ENCODE peak calls at places on chromosomes 5 and 9, in nine cellular contexts. One of them, this sample, is unnamed.

GRCh38 chr5:5221731-5222130 is 81.6 kb downstream of the ADAMTS16 start:
- DNase-seq in stimulated activated CD4-positive, alpha-beta T cell treated with anti-CD3 and anti-CD28 coated beads, Interleukin-1b, Interleukin-23, amount 100 ng/mL, for 24 hours: no peak
- DNase-seq in transverse colon: no peak
- DNase-seq in astrocyte of the cerebellum: no peak
- DNase-seq in iPS-NIHi11: no peak
- DNase-seq in posterior cingulate gyrus: no peak
- DNase-seq in osteoblast: no peak
- DNase-seq in GM12892: no peak
- DNase-seq in spleen: no peak
- DNase-seq in this sample: no peak

GRCh38 chr9:69546265-69546664 is 125.9 kb downstream of the APBA1 start:
- DNase-seq in osteoblast: no peak
- DNase-seq in posterior cingulate gyrus: no peak
- DNase-seq in stimulated activated CD4-positive, alpha-beta T cell treated with anti-CD3 and anti-CD28 coated beads, Interleukin-1b, Interleukin-23, amount 100 ng/mL, for 24 hours: no peak
- DNase-seq in GM12892: no peak
- DNase-seq in transverse colon: peak; percentile 22
- DNase-seq in iPS-NIHi11: peak; percentile 71
- DNase-seq in spleen: no peak
- DNase-seq in astrocyte of the cerebellum: no peak
- DNase-seq in this sample: no peak

GRCh38 chr9:81424431-81424830 is 264.9 kb downstream of the TLE1 start:
- DNase-seq in spleen: no peak
- DNase-seq in transverse colon: no peak
- DNase-seq in astrocyte of the cerebellum: no peak
- DNase-seq in stimulated activated CD4-positive, alpha-beta T cell treated with anti-CD3 and anti-CD28 coated beads, Interleukin-1b, Interleukin-23, amount 100 ng/mL, for 24 hours: no peak
- DNase-seq in posterior cingulate gyrus: no peak
- DNase-seq in osteoblast: peak; percentile 1
- DNase-seq in GM12892: no peak
- DNase-seq in iPS-NIHi11: no peak
- DNase-seq in this sample: no peak

GRCh38 chr5:32342656-32343055 is 29.9 kb upstream of the MTMR12 start:
- DNase-seq in GM12892: no peak
- DNase-seq in transverse colon: no peak
- DNase-seq in spleen: no peak
- DNase-seq in posterior cingulate gyrus: no peak
- DNase-seq in iPS-NIHi11: no peak
- DNase-seq in osteoblast: no peak
- DNase-seq in astrocyte of the cerebellum: no peak
- DNase-seq in stimulated activated CD4-positive, alpha-beta T cell treated with anti-CD3 and anti-CD28 coated beads, Interleukin-1b, Interleukin-23, amount 100 ng/mL, for 24 hours: no peak
- DNase-seq in this sample: no peak

GRCh38 chr5:59197911-59198310 is 615.0 kb downstream of the RAB3C start:
- DNase-seq in GM12892: no peak
- DNase-seq in iPS-NIHi11: no peak
- DNase-seq in astrocyte of the cerebellum: no peak
- DNase-seq in stimulated activated CD4-positive, alpha-beta T cell treated with anti-CD3 and anti-CD28 coated beads, Interleukin-1b, Interleukin-23, amount 100 ng/mL, for 24 hours: no peak
- DNase-seq in spleen: no peak
- DNase-seq in osteoblast: no peak
- DNase-seq in transverse colon: no peak
- DNase-seq in posterior cingulate gyrus: no peak
- DNase-seq in this sample: no peak

GRCh38 chr5:158463971-158464370 is 605.0 kb upstream of the CLINT1 start:
- DNase-seq in posterior cingulate gyrus: no peak
- DNase-seq in GM12892: no peak
- DNase-seq in osteoblast: no peak
- DNase-seq in astrocyte of the cerebellum: no peak
- DNase-seq in iPS-NIHi11: no peak
- DNase-seq in transverse colon: peak; percentile 29
- DNase-seq in stimulated activated CD4-positive, alpha-beta T cell treated with anti-CD3 and anti-CD28 coated beads, Interleukin-1b, Interleukin-23, amount 100 ng/mL, for 24 hours: no peak
- DNase-seq in spleen: no peak
- DNase-seq in this sample: no peak

GRCh38 chr9:127470662-127471061 is 19.4 kb downstream of the LRSAM1 start:
- DNase-seq in GM12892: no peak
- DNase-seq in iPS-NIHi11: no peak
- DNase-seq in astrocyte of the cerebellum: no peak
- DNase-seq in transverse colon: no peak
- DNase-seq in posterior cingulate gyrus: no peak
- DNase-seq in osteoblast: no peak
- DNase-seq in spleen: no peak
- DNase-seq in stimulated activated CD4-positive, alpha-beta T cell treated with anti-CD3 and anti-CD28 coated beads, Interleukin-1b, Interleukin-23, amount 100 ng/mL, for 24 hours: no peak
- DNase-seq in this sample: no peak

GRCh38 chr9:82148849-82149544 is 160.4 kb downstream of the SPATA31D1 start:
- DNase-seq in GM12892: no peak
- DNase-seq in osteoblast: no peak
- DNase-seq in astrocyte of the cerebellum: no peak
- DNase-seq in spleen: no peak
- DNase-seq in stimulated activated CD4-positive, alpha-beta T cell treated with anti-CD3 and anti-CD28 coated beads, Interleukin-1b, Interleukin-23, amount 100 ng/mL, for 24 hours: no peak
- DNase-seq in iPS-NIHi11: no peak
- DNase-seq in posterior cingulate gyrus: no peak
- DNase-seq in transverse colon: no peak
- DNase-seq in this sample: no peak

GRCh38 chr5:55063899-55064298 is 38.5 kb upstream of the GZMA start:
- DNase-seq in posterior cingulate gyrus: no peak
- DNase-seq in osteoblast: peak; percentile 62
- DNase-seq in stimulated activated CD4-positive, alpha-beta T cell treated with anti-CD3 and anti-CD28 coated beads, Interleukin-1b, Interleukin-23, amount 100 ng/mL, for 24 hours: no peak
- DNase-seq in spleen: no peak
- DNase-seq in transverse colon: no peak
- DNase-seq in GM12892: no peak
- DNase-seq in iPS-NIHi11: no peak
- DNase-seq in astrocyte of the cerebellum: no peak
- DNase-seq in this sample: no peak

GRCh38 chr9:9142001-9142400 is 1342.4 kb upstream of the DMAC1 start:
- DNase-seq in stimulated activated CD4-positive, alpha-beta T cell treated with anti-CD3 and anti-CD28 coated beads, Interleukin-1b, Interleukin-23, amount 100 ng/mL, for 24 hours: no peak
- DNase-seq in iPS-NIHi11: no peak
- DNase-seq in astrocyte of the cerebellum: no peak
- DNase-seq in posterior cingulate gyrus: no peak
- DNase-seq in transverse colon: no peak
- DNase-seq in osteoblast: peak; percentile 9
- DNase-seq in GM12892: no peak
- DNase-seq in spleen: no peak
- DNase-seq in this sample: no peak

GRCh38 chr5:91293131-91293530 is 90.0 kb downstream of the ARRDC3 start:
- DNase-seq in astrocyte of the cerebellum: peak; percentile 81
- DNase-seq in osteoblast: no peak
- DNase-seq in spleen: no peak
- DNase-seq in transverse colon: no peak
- DNase-seq in posterior cingulate gyrus: no peak
- DNase-seq in iPS-NIHi11: peak; percentile 67
- DNase-seq in stimulated activated CD4-positive, alpha-beta T cell treated with anti-CD3 and anti-CD28 coated beads, Interleukin-1b, Interleukin-23, amount 100 ng/mL, for 24 hours: no peak
- DNase-seq in GM12892: no peak
- DNase-seq in this sample: no peak

GRCh38 chr5:80955082-80955481 is 5.1 kb upstream of the RASGRF2 start:
- DNase-seq in posterior cingulate gyrus: no peak
- DNase-seq in spleen: no peak
- DNase-seq in stimulated activated CD4-positive, alpha-beta T cell treated with anti-CD3 and anti-CD28 coated beads, Interleukin-1b, Interleukin-23, amount 100 ng/mL, for 24 hours: no peak
- DNase-seq in transverse colon: no peak
- DNase-seq in GM12892: no peak
- DNase-seq in osteoblast: no peak
- DNase-seq in iPS-NIHi11: no peak
- DNase-seq in astrocyte of the cerebellum: no peak
- DNase-seq in this sample: no peak

GRCh38 chr9:129894106-129894823 is 59.0 kb downstream of the USP20 start:
- DNase-seq in iPS-NIHi11: no peak
- DNase-seq in stimulated activated CD4-positive, alpha-beta T cell treated with anti-CD3 and anti-CD28 coated beads, Interleukin-1b, Interleukin-23, amount 100 ng/mL, for 24 hours: no peak
- DNase-seq in posterior cingulate gyrus: no peak
- DNase-seq in osteoblast: no peak
- DNase-seq in transverse colon: no peak
- DNase-seq in GM12892: no peak
- DNase-seq in astrocyte of the cerebellum: no peak
- DNase-seq in spleen: peak; percentile 32
- DNase-seq in this sample: no peak

GRCh38 chr5:139725073-139725830 is 70.4 kb upstream of the PSD2 start:
- DNase-seq in GM12892: no peak
- DNase-seq in astrocyte of the cerebellum: no peak
- DNase-seq in stimulated activated CD4-positive, alpha-beta T cell treated with anti-CD3 and anti-CD28 coated beads, Interleukin-1b, Interleukin-23, amount 100 ng/mL, for 24 hours: no peak
- DNase-seq in posterior cingulate gyrus: no peak
- DNase-seq in transverse colon: no peak
- DNase-seq in iPS-NIHi11: peak; percentile 59
- DNase-seq in osteoblast: peak; percentile 98
- DNase-seq in spleen: peak; percentile 83
- DNase-seq in this sample: no peak

GRCh38 chr5:112419050-112419595 is at the start of gene EPB41L4A:
- DNase-seq in stimulated activated CD4-positive, alpha-beta T cell treated with anti-CD3 and anti-CD28 coated beads, Interleukin-1b, Interleukin-23, amount 100 ng/mL, for 24 hours: no peak
- DNase-seq in astrocyte of the cerebellum: no peak
- DNase-seq in iPS-NIHi11: peak; percentile 57
- DNase-seq in posterior cingulate gyrus: peak; percentile 72
- DNase-seq in transverse colon: peak; percentile 26
- DNase-seq in osteoblast: peak; percentile 64
- DNase-seq in spleen: peak; percentile 79
- DNase-seq in GM12892: peak; percentile 19
- DNase-seq in this sample: peak; percentile 50

GRCh38 chr5:1004598-1005361 is 3.8 kb upstream of the NKD2 start:
- DNase-seq in posterior cingulate gyrus: peak; percentile 75
- DNase-seq in stimulated activated CD4-positive, alpha-beta T cell treated with anti-CD3 and anti-CD28 coated beads, Interleukin-1b, Interleukin-23, amount 100 ng/mL, for 24 hours: peak; percentile 20
- DNase-seq in osteoblast: peak; percentile 90
- DNase-seq in astrocyte of the cerebellum: no peak
- DNase-seq in transverse colon: peak; percentile 65
- DNase-seq in spleen: peak; percentile 86
- DNase-seq in iPS-NIHi11: peak; percentile 71
- DNase-seq in GM12892: no peak
- DNase-seq in this sample: peak; percentile 45

GRCh38 chr9:121388140-121388925 is 18.3 kb upstream of the STOM start:
- DNase-seq in spleen: no peak
- DNase-seq in GM12892: no peak
- DNase-seq in astrocyte of the cerebellum: no peak
- DNase-seq in iPS-NIHi11: no peak
- DNase-seq in transverse colon: no peak
- DNase-seq in posterior cingulate gyrus: no peak
- DNase-seq in stimulated activated CD4-positive, alpha-beta T cell treated with anti-CD3 and anti-CD28 coated beads, Interleukin-1b, Interleukin-23, amount 100 ng/mL, for 24 hours: no peak
- DNase-seq in osteoblast: no peak
- DNase-seq in this sample: no peak

GRCh38 chr5:167720201-167720600 is 571.2 kb upstream of the WWC1 start:
- DNase-seq in astrocyte of the cerebellum: no peak
- DNase-seq in posterior cingulate gyrus: no peak
- DNase-seq in stimulated activated CD4-positive, alpha-beta T cell treated with anti-CD3 and anti-CD28 coated beads, Interleukin-1b, Interleukin-23, amount 100 ng/mL, for 24 hours: no peak
- DNase-seq in spleen: no peak
- DNase-seq in osteoblast: peak; percentile 47
- DNase-seq in iPS-NIHi11: no peak
- DNase-seq in GM12892: no peak
- DNase-seq in transverse colon: no peak
- DNase-seq in this sample: no peak

GRCh38 chr5:3024126-3024525 is 272.6 kb upstream of the IRX2 start:
- DNase-seq in osteoblast: no peak
- DNase-seq in posterior cingulate gyrus: no peak
- DNase-seq in GM12892: no peak
- DNase-seq in transverse colon: no peak
- DNase-seq in astrocyte of the cerebellum: no peak
- DNase-seq in spleen: no peak
- DNase-seq in iPS-NIHi11: no peak
- DNase-seq in stimulated activated CD4-positive, alpha-beta T cell treated with anti-CD3 and anti-CD28 coated beads, Interleukin-1b, Interleukin-23, amount 100 ng/mL, for 24 hours: no peak
- DNase-seq in this sample: no peak

GRCh38 chr9:131276891-131277672 is 772 bp upstream of the FAM78A start:
- DNase-seq in iPS-NIHi11: peak; percentile 55
- DNase-seq in stimulated activated CD4-positive, alpha-beta T cell treated with anti-CD3 and anti-CD28 coated beads, Interleukin-1b, Interleukin-23, amount 100 ng/mL, for 24 hours: no peak
- DNase-seq in spleen: peak; percentile 91
- DNase-seq in transverse colon: no peak
- DNase-seq in posterior cingulate gyrus: no peak
- DNase-seq in osteoblast: peak; percentile 88
- DNase-seq in astrocyte of the cerebellum: no peak
- DNase-seq in GM12892: no peak
- DNase-seq in this sample: no peak

GRCh38 chr9:90523953-90524352 is 118.7 kb downstream of the DIRAS2 start:
- DNase-seq in astrocyte of the cerebellum: no peak
- DNase-seq in transverse colon: peak; percentile 51
- DNase-seq in posterior cingulate gyrus: no peak
- DNase-seq in osteoblast: no peak
- DNase-seq in stimulated activated CD4-positive, alpha-beta T cell treated with anti-CD3 and anti-CD28 coated beads, Interleukin-1b, Interleukin-23, amount 100 ng/mL, for 24 hours: no peak
- DNase-seq in GM12892: no peak
- DNase-seq in iPS-NIHi11: no peak
- DNase-seq in spleen: no peak
- DNase-seq in this sample: no peak

GRCh38 chr5:61532983-61533382 is 200.9 kb downstream of the ZSWIM6 start:
- DNase-seq in astrocyte of the cerebellum: no peak
- DNase-seq in iPS-NIHi11: no peak
- DNase-seq in transverse colon: no peak
- DNase-seq in osteoblast: no peak
- DNase-seq in stimulated activated CD4-positive, alpha-beta T cell treated with anti-CD3 and anti-CD28 coated beads, Interleukin-1b, Interleukin-23, amount 100 ng/mL, for 24 hours: no peak
- DNase-seq in spleen: no peak
- DNase-seq in GM12892: no peak
- DNase-seq in posterior cingulate gyrus: no peak
- DNase-seq in this sample: no peak

GRCh38 chr5:38601133-38601842 is 44.8 kb upstream of the LIFR start:
- DNase-seq in transverse colon: no peak
- DNase-seq in osteoblast: no peak
- DNase-seq in GM12892: no peak
- DNase-seq in spleen: no peak
- DNase-seq in stimulated activated CD4-positive, alpha-beta T cell treated with anti-CD3 and anti-CD28 coated beads, Interleukin-1b, Interleukin-23, amount 100 ng/mL, for 24 hours: no peak
- DNase-seq in iPS-NIHi11: no peak
- DNase-seq in astrocyte of the cerebellum: no peak
- DNase-seq in posterior cingulate gyrus: no peak
- DNase-seq in this sample: no peak

This sample was measured in mesothelial cell of epicardium.